ENCODE peak calls at places on chromosomes 3 and 15, in six cellular contexts. K is breast epithelium, G is HL-60, P is HCT116, A is GM23338, U is spleen. Q is an unnamed sample.

GRCh38 chr15:93152951-93153350 is 63.9 kb upstream of the RGMA start:
- DNase-seq in K (peak), G (no peak), P (no peak), A (no peak), U (no peak), Q (no peak)

GRCh38 chr15:77942611-77943211 is 134.8 kb downstream of the TBC1D2B start:
- DNase-seq in K (no peak), G (no peak), P (no peak), A (no peak), U (no peak), Q (no peak)

GRCh38 chr3:105157016-105157765 is 209.5 kb upstream of the ALCAM start:
- DNase-seq in K (no peak), G (no peak), P (no peak), A (peak), U (no peak), Q (no peak)

GRCh38 chr3:126835472-126836219 is 131.6 kb downstream of the CHCHD6 start:
- DNase-seq in K (no peak), G (no peak), P (no peak), A (peak), U (no peak), Q (no peak)

GRCh38 chr3:54931182-54931581 is 3.3 kb upstream of the LRTM1 start:
- DNase-seq in K (no peak), G (no peak), P (no peak), A (no peak), U (no peak), Q (no peak)

GRCh38 chr15:96335429-96335807 is 4.9 kb downstream of the NR2F2 start:
- DNase-seq in K (no peak), G (no peak), P (no peak), A (peak), U (no peak), Q (no peak)

GRCh38 chr3:189652042-189652441 is 20.9 kb downstream of the TP63 start:
- DNase-seq in K (no peak), G (no peak), P (peak), A (peak), U (no peak), Q (no peak)

GRCh38 chr3:37024092-37024491 is 30.8 kb downstream of the MLH1 start:
- DNase-seq in K (no peak), G (no peak), P (peak), A (no peak), U (no peak), Q (no peak)

GRCh38 chr15:67050522-67051087 is 14.8 kb upstream of the SMAD3 start:
- DNase-seq in K (no peak), G (no peak), P (no peak), A (no peak), U (no peak), Q (no peak)

GRCh38 chr3:71317749-71318458 is 265.6 kb downstream of the FOXP1 start:
- DNase-seq in K (no peak), G (no peak), P (no peak), A (no peak), U (no peak), Q (no peak)

GRCh38 chr3:137471553-137472204 is 292.4 kb upstream of the SOX14 start:
- DNase-seq in K (no peak), G (no peak), P (no peak), A (no peak), U (no peak), Q (no peak)

GRCh38 chr3:30659270-30660127 is 53.1 kb downstream of the TGFBR2 start:
- DNase-seq in K (no peak), G (no peak), P (peak), A (no peak), U (no peak), Q (peak)

GRCh38 chr15:51332211-51333147 is 5.9 kb downstream of the CYP19A1 start:
- DNase-seq in K (no peak), G (peak), P (no peak), A (no peak), U (no peak), Q (no peak)

GRCh38 chr15:90869140-90869541 is 753 bp downstream of the FURIN start:
- DNase-seq in K (no peak), G (peak), P (no peak), A (no peak), U (no peak), Q (no peak)

GRCh38 chr15:51982013-51982769 is 10.6 kb upstream of the LEO1 start:
- DNase-seq in K (no peak), G (peak), P (peak), A (peak), U (no peak), Q (peak)

GRCh38 chr3:160722331-160722730 is 33.7 kb upstream of the PPM1L start:
- DNase-seq in K (no peak), G (no peak), P (no peak), A (no peak), U (no peak), Q (no peak)

GRCh38 chr15:38424101-38424552 is 29.8 kb upstream of the FAM98B start:
- DNase-seq in K (no peak), G (no peak), P (no peak), A (no peak), U (no peak), Q (no peak)

GRCh38 chr15:39202641-39203040 is 378.2 kb upstream of the THBS1 start:
- DNase-seq in K (no peak), G (no peak), P (no peak), A (no peak), U (no peak), Q (no peak)

GRCh38 chr15:45425135-45425534 is 46.8 kb upstream of the GATM start:
- DNase-seq in K (no peak), G (no peak), P (no peak), A (no peak), U (no peak), Q (no peak)

GRCh38 chr3:25442486-25442885 is 14.4 kb downstream of the RARB start:
- DNase-seq in K (no peak), G (no peak), P (no peak), A (no peak), U (no peak), Q (no peak)

GRCh38 chr3:99751649-99752048 is 66.0 kb upstream of the CMSS1 start:
- DNase-seq in K (no peak), G (no peak), P (no peak), A (no peak), U (no peak), Q (no peak)

GRCh38 chr3:194514626-194515025 is 27.8 kb upstream of the ATP13A3 start:
- DNase-seq in K (no peak), G (no peak), P (no peak), A (no peak), U (no peak), Q (no peak)

GRCh38 chr15:89401636-89402252 is 67.1 kb upstream of the POLG start:
- DNase-seq in K (no peak), G (peak), P (no peak), A (no peak), U (no peak), Q (no peak)

GRCh38 chr3:30161370-30161769 is 445.0 kb upstream of the TGFBR2 start:
- DNase-seq in K (no peak), G (no peak), P (no peak), A (no peak), U (no peak), Q (no peak)

GRCh38 chr3:181278468-181279238 is 289.1 kb upstream of the DNAJC19 start:
- DNase-seq in K (no peak), G (no peak), P (no peak), A (peak), U (no peak), Q (no peak)

GRCh38 chr3:13016083-13016725 is 57.0 kb downstream of the IQSEC1 start:
- DNase-seq in K (peak), G (peak), P (no peak), A (no peak), U (peak), Q (no peak)

GRCh38 chr15:34760909-34761308 is 6.1 kb upstream of the GJD2 start:
- DNase-seq in K (no peak), G (no peak), P (no peak), A (no peak), U (no peak), Q (no peak)

GRCh38 chr3:47315069-47315647 is 32.4 kb downstream of the KLHL18 start:
- DNase-seq in K (no peak), G (no peak), P (no peak), A (no peak), U (no peak), Q (no peak)

GRCh38 chr15:62559049-62559733 is 394.1 kb upstream of the C2CD4B start:
- DNase-seq in K (no peak), G (no peak), P (no peak), A (no peak), U (no peak), Q (no peak)

GRCh38 chr3:9079674-9080073 is 116.4 kb upstream of the RAD18 start:
- DNase-seq in K (no peak), G (no peak), P (no peak), A (no peak), U (no peak), Q (no peak)

GRCh38 chr3:141326626-141327025 is 41.7 kb upstream of the ZBTB38 start:
- DNase-seq in K (no peak), G (no peak), P (no peak), A (no peak), U (no peak), Q (no peak)

GRCh38 chr15:44668925-44669324 is 5.5 kb upstream of the SPG11 start:
- DNase-seq in K (no peak), G (no peak), P (no peak), A (no peak), U (no peak), Q (no peak)

GRCh38 chr3:11770105-11770476 is 76.6 kb downstream of the TAMM41 start:
- DNase-seq in K (no peak), G (no peak), P (no peak), A (peak), U (no peak), Q (no peak)

GRCh38 chr3:11769704-11770103 is 77.0 kb downstream of the TAMM41 start:
- DNase-seq in K (no peak), G (no peak), P (no peak), A (peak), U (no peak), Q (no peak)

GRCh38 chr3:11768604-11769003 is 78.1 kb downstream of the TAMM41 start:
- DNase-seq in K (no peak), G (no peak), P (no peak), A (no peak), U (no peak), Q (no peak)

GRCh38 chr3:11774296-11774877 is 72.3 kb downstream of the TAMM41 start:
- DNase-seq in K (peak), G (no peak), P (peak), A (peak), U (no peak), Q (no peak)

GRCh38 chr3:11770477-11771381 is 76.0 kb downstream of the TAMM41 start:
- DNase-seq in K (peak), G (peak), P (peak), A (peak), U (peak), Q (no peak)
- TF ChIP-seq POLR2AphosphoS5 in K (no peak), G (no peak), P (peak), A (peak), U (peak), Q (no peak)

GRCh38 chr3:28576590-28577220 is 228.1 kb upstream of the AZI2 start:
- DNase-seq in K (no peak), G (no peak), P (no peak), A (peak), U (no peak), Q (no peak)
- H3K4me3 ChIP-seq in K (peak), G (no peak), P (no peak), A (peak), U (peak), Q (no peak)

GRCh38 chr3:2098398-2099027 is at the start of gene CNTN4:
- DNase-seq in K (peak), G (no peak), P (no peak), A (peak), U (no peak), Q (no peak)
- TF ChIP-seq CTCF in K (no peak), G (no peak), P (no peak), A (no peak), U (no peak), Q (no peak)

GRCh38 chr3:124282751-124283643 is 291.1 kb upstream of the ROPN1 start:
- DNase-seq in K (no peak), G (no peak), P (no peak), A (no peak), U (no peak), Q (no peak)
- TF ChIP-seq POLR2AphosphoS5 in K (no peak), G (no peak), P (no peak), A (no peak), U (no peak), Q (no peak)

GRCh38 chr3:49841806-49842205 is 14.6 kb downstream of the TRAIP start:
- DNase-seq in K (no peak), G (no peak), P (no peak), A (no peak), U (no peak), Q (no peak)

GRCh38 chr3:49840371-49840770 is 16.0 kb downstream of the TRAIP start:
- DNase-seq in K (no peak), G (no peak), P (no peak), A (no peak), U (no peak), Q (no peak)

GRCh38 chr3:49841126-49841525 is 15.2 kb downstream of the TRAIP start:
- DNase-seq in K (no peak), G (peak), P (peak), A (peak), U (no peak), Q (peak)

GRCh38 chr3:49842843-49843242 is 13.5 kb downstream of the TRAIP start:
- DNase-seq in K (no peak), G (no peak), P (no peak), A (no peak), U (no peak), Q (no peak)

DNA sequence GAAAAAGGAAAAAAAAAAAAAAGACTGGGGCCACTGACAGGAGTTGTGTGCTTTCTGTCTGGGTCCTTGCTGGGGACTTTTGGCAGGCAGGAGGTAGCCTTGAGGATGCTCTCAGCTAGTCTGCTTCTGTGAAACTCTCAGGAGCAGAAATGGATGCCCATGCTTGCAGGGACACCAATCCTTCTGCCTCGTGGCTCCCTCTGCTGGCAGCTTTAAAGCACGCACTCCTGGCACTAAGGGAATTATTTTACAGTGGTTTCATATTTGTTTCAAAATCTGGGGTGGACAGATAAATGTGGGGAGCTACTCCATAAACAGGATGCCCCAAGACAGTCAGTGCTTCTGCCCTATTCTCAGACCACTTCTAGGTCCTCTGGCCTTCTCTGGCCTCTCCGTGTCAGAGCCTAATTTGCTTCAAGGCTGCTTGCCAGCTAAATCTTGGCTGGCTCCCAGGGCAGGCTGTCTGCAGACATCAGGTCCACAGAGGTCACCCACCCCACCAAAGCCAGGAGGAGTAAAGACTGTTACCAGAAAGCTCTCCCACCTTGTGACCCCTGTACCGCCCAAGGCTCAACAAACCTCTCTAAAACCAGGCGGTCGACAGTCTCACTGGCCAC is 17.1 kb downstream of the TRAIP start:
- DNase-seq in K (peak), G (peak), P (peak), A (peak), U (peak), Q (peak)
- H3K4me3 ChIP-seq in K (no peak), G (no peak), P (no peak), A (no peak), U (no peak), Q (no peak)

DNA sequence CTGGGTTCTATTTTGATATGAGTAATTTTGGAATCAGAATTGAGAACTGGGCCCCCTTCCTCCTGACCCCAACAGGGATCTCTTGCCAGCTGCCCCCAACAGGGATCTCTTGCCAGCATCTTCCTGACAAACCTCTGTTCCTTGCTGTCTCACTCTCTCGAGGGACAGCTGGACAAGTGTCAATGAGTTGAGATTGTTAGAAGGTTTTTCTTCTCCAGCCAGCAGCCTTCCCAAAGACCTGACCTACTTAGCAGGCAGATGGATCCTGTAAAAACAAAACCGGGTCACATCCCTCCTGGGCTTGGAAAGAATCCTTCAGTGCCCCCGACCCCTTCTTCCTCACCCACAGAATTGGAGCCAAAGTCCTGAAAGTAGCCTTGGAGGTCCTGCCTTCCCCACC is 21.6 kb downstream of the LIMD1 start:
- DNase-seq in K (no peak), G (no peak), P (no peak), A (no peak), U (no peak), Q (no peak)
- TF ChIP-seq CTCF in K (no peak), G (no peak), P (no peak), A (no peak), U (no peak), Q (no peak)

DNA sequence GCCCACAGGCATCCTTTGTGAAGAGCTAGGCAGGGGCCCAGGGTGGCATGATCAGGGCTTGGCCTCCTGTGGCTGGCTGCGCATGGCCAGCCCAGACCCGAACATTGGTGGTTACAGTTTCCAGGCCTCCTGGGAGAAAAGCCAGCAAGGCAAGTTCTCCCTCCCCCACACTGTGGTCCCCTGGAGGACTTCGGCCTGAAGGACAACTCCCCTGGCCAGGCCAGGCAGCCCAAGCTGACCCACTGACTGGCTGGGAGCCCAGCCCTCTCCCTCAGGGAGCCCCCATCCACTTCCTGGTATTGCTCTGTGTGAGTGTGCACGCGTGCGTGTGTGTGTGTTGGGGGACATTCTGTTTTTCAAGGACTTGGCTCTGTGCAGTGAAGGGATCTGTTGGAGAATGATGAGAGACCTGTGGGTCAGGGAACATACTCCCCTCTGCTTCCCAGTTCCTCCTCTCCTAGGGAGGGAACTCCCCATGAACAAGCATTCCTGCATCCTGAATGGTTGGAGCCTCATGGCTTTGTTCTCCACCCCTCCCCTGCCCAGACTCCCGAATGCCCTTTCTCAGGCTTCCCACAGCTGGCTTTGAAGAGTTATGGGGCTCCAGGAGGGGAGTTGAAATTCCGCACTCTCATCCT is 29.5 kb downstream of the CORO2B start:
- DNase-seq in K (no peak), G (no peak), P (no peak), A (peak), U (peak), Q (no peak)
- TF ChIP-seq POLR2AphosphoS5 in K (peak), G (no peak), P (no peak), A (no peak), U (peak), Q (no peak)

GRCh38 chr15:74543043-74543422 is 2.0 kb downstream of the ARID3B start:
- DNase-seq in K (no peak), G (no peak), P (no peak), A (no peak), U (no peak), Q (no peak)
- H3K4me3 ChIP-seq in K (no peak), G (no peak), P (no peak), A (peak), U (no peak), Q (no peak)